ENCODE peak calls at places on chromosomes 12 and 14, in nine cellular contexts. F is HFFc6, N is HCT116, G is cardiac fibroblast, R is upper lobe of right lung, P is WTC11, I is esophagus muscularis mucosa, M is lung, U is ovary. C is an unnamed sample.

GRCh38 chr14:63277784-63278183 is 41.0 kb downstream of the GPHB5 start:
- DNase-seq in F (no peak), N (no peak), G (no peak), R (no peak), P (no peak), I (no peak), M (no peak), U (no peak), C (no peak)

GRCh38 chr12:87756111-87756510 is 273.1 kb downstream of the C12orf50 start:
- DNase-seq in F (no peak), N (no peak), G (peak; percentile 98), R (no peak), P (no peak), I (no peak), M (no peak), U (no peak), C (peak; percentile 95)

GRCh38 chr12:51922762-51923505 is 15.6 kb downstream of the ACVRL1 start:
- DNase-seq in F (peak; percentile 22), N (no peak), G (peak; percentile 56), R (no peak), P (no peak), I (no peak), M (peak; percentile 52), U (no peak), C (peak; percentile 27)

GRCh38 chr14:104865069-104865630 is at the start of gene CEP170B:
- DNase-seq in F (no peak), N (no peak), G (no peak), R (peak; percentile 80), P (peak; percentile 39), I (no peak), M (no peak), U (no peak), C (peak; percentile 35)

GRCh38 chr12:95820096-95820703 is 29.6 kb upstream of the NTN4 start:
- DNase-seq in F (peak; percentile 62), N (peak; percentile 41), G (peak; percentile 70), R (no peak), P (no peak), I (no peak), M (no peak), U (peak; percentile 43), C (peak; percentile 73)

GRCh38 chr12:41531147-41531829 is 343.2 kb downstream of the PDZRN4 start:
- DNase-seq in F (no peak), N (no peak), G (peak; percentile 33), R (no peak), P (no peak), I (peak; percentile 93), M (no peak), U (peak; percentile 41), C (no peak)

GRCh38 chr12:55142896-55143870 is 17.0 kb downstream of the OR9K2 start:
- DNase-seq in F (peak; percentile 30), N (peak; percentile 41), G (peak; percentile 65), R (no peak), P (peak; percentile 63), I (no peak), M (no peak), U (no peak), C (peak; percentile 67)

GRCh38 chr14:52951730-52952481 is 1.1 kb upstream of the FERMT2 start:
- DNase-seq in F (peak; percentile 84), N (peak; percentile 61), G (peak; percentile 91), R (no peak), P (peak; percentile 51), I (peak; percentile 91), M (peak; percentile 40), U (peak; percentile 59), C (peak; percentile 80)

GRCh38 chr14:21039059-21039422 is 3.1 kb upstream of the RNASE7 start:
- DNase-seq in F (no peak), N (no peak), G (peak; percentile 47), R (peak; percentile 75), P (peak; percentile 68), I (peak; percentile 94), M (peak; percentile 59), U (peak; percentile 93), C (no peak)

GRCh38 chr12:124994435-124994975 is 1.1 kb downstream of the BRI3BP start:
- DNase-seq in F (no peak), N (no peak), G (peak; percentile 5), R (no peak), P (no peak), I (no peak), M (no peak), U (no peak), C (peak; percentile 29)

GRCh38 chr12:11652351-11653040 is 3.0 kb downstream of the ETV6 start:
- DNase-seq in F (peak; percentile 69), N (no peak), G (peak; percentile 74), R (no peak), P (no peak), I (peak; percentile 93), M (no peak), U (no peak), C (no peak)

GRCh38 chr12:108442077-108442476 is 73.0 kb upstream of the FICD start:
- DNase-seq in F (no peak), N (no peak), G (no peak), R (no peak), P (peak; percentile 38), I (no peak), M (no peak), U (no peak), C (peak; percentile 20)

GRCh38 chr12:100248886-100249285 is 18.0 kb downstream of the DEPDC4 start:
- DNase-seq in F (no peak), N (no peak), G (peak; percentile 55), R (no peak), P (no peak), I (no peak), M (no peak), U (no peak), C (no peak)

GRCh38 chr14:56124296-56124695 is 6.1 kb downstream of the PELI2 start:
- DNase-seq in F (peak; percentile 11), N (no peak), G (no peak), R (no peak), P (no peak), I (no peak), M (no peak), U (no peak), C (no peak)

GRCh38 chr12:10218021-10218420 is 5.3 kb downstream of the GABARAPL1 start:
- DNase-seq in F (no peak), N (no peak), G (no peak), R (no peak), P (no peak), I (no peak), M (no peak), U (no peak), C (no peak)

GRCh38 chr12:16076970-16077527 is 165.9 kb downstream of the DERA start:
- DNase-seq in F (no peak), N (no peak), G (no peak), R (no peak), P (no peak), I (no peak), M (no peak), U (no peak), C (no peak)

GRCh38 chr12:91023326-91024004 is 18.7 kb upstream of the EPYC start:
- DNase-seq in F (peak; percentile 75), N (no peak), G (peak; percentile 77), R (no peak), P (no peak), I (no peak), M (no peak), U (no peak), C (peak; percentile 43)

GRCh38 chr12:122421815-122422737 is at the start of gene CLIP1:
- DNase-seq in F (peak; percentile 50), N (no peak), G (peak; percentile 72), R (peak; percentile 88), P (peak; percentile 70), I (peak; percentile 92), M (peak; percentile 68), U (peak; percentile 71), C (peak; percentile 68)
- TF ChIP-seq CTCF in F (peak; percentile 67), N (peak; percentile 21), G (peak; percentile 44), R (peak; percentile 58), P (no peak), I (peak; percentile 62), M (no peak), U (peak; percentile 42), C (peak; percentile 66)

DNA sequence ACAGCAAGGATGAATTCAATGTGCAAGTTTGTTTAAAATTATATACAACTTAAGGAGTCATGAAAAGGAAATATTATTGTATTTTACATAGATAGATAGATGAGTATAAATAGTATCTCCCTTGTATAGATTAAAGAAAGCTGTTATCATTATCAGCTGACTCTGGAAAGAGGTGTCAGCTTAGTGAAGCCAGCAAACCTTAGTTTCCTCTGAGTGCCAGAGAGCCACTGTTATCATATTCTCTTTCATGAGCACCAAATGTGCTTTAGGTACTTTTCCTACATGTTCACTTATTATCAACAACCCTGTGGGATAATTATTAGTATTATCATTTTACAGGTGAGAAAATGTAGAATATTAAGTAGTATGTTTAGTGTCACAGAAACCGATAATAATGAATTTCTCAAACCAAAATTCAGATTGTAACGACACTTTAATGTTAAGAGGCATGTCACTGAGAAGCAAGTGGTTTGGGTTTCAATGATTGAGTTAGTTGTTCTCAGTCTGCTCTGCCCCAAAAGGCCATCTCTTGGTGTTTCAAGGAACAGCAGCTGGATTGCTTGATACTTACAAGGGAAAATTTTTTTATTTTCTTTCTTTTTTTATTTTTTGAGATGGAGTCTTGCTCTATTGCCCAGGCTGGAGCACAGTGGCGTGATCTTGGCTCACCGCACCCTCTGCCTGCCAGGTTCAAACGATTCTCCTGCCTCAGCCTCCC is 53.7 kb downstream of the PLEKHA5 start:
- DNase-seq in F (peak; percentile 38), N (no peak), G (peak; percentile 50), R (no peak), P (no peak), I (no peak), M (no peak), U (no peak), C (no peak)
- TF ChIP-seq CTCF in F (peak; percentile 70), N (peak; percentile 15), G (peak; percentile 44), R (peak; percentile 21), P (no peak), I (peak; percentile 34), M (no peak), U (no peak), C (no peak)

DNA sequence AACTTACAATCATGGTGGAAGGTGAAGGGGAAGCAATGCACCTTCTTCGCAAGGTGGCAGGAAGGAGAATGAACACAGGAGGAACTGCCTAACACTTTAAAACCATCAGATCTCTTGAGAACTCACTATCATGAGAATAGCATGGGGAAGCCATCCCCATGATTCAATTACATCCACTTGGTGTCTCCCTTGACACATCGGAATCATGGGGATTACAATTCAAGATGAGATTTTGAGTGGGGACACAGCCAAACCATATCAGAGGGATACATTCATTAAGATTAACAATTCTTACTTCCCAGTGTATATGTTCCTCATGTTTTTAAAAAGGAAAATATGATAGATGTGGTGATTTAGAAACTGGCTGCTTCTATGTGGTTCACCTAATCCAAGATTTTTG is 117.9 kb downstream of the PDE3A start:
- DNase-seq in F (peak; percentile 42), N (peak; percentile 21), G (no peak), R (no peak), P (no peak), I (no peak), M (no peak), U (no peak), C (peak; percentile 37)
- TF ChIP-seq CTCF in F (peak; percentile 61), N (peak; percentile 13), G (no peak), R (no peak), P (no peak), I (no peak), M (no peak), U (no peak), C (no peak)

DNA sequence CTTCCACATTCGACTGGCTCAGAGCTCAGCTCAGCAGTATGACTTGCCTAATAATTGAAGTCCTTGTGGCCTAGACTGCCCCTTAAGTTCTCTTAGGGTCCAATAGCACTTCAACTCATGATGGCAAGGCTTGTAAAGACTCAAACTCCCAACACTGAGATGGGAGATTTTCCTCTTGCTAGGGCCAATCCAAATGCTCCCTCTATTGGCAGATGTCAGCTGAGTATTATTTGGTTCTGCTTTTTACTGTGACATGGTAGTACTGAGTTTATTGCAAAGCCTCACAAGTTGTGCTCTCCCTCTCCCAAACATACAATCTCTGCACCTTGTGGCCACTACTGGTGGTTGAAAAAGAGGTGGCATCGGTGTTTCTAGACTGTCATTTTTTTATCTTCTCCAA is 164.2 kb downstream of the ALG10 start:
- DNase-seq in F (no peak), N (no peak), G (no peak), R (no peak), P (no peak), I (no peak), M (no peak), U (no peak), C (no peak)
- TF ChIP-seq CTCF in F (no peak), N (peak; percentile 4), G (no peak), R (no peak), P (no peak), I (no peak), M (no peak), U (no peak), C (no peak)

C was measured in MCF 10A.